ENCODE peak calls at places on chromosomes 5 and 9, in nine cellular contexts. One of them, this sample, is unnamed.

GRCh38 chr5:73960023-73960422 is 334.0 kb downstream of the ARHGEF28 start:
- DNase-seq in nucleus accumbens: no peak
- DNase-seq in activated T-helper 1 cell treated with Interleukin-2 at 50 U/mL for 16 hours: no peak
- DNase-seq in iris pigment epithelial cell: no peak
- DNase-seq in stimulated activated CD4-positive, alpha-beta T cell treated with anti-CD3 and anti-CD28 coated beads, Interleukin-1b, Interleukin-23, amount 100 ng/mL, for 24 hours: no peak
- DNase-seq in fibroblast of lung: no peak
- DNase-seq in kidney tubule cell: no peak
- DNase-seq in right cardiac atrium: no peak
- DNase-seq in CD8-positive, alpha-beta T cell: no peak
- DNase-seq in this sample: no peak

GRCh38 chr9:73269430-73270101 is 117.9 kb downstream of the ANXA1 start:
- DNase-seq in stimulated activated CD4-positive, alpha-beta T cell treated with anti-CD3 and anti-CD28 coated beads, Interleukin-1b, Interleukin-23, amount 100 ng/mL, for 24 hours: no peak
- DNase-seq in right cardiac atrium: no peak
- DNase-seq in iris pigment epithelial cell: peak
- DNase-seq in fibroblast of lung: peak
- DNase-seq in nucleus accumbens: no peak
- DNase-seq in activated T-helper 1 cell treated with Interleukin-2 at 50 U/mL for 16 hours: no peak
- DNase-seq in CD8-positive, alpha-beta T cell: no peak
- DNase-seq in kidney tubule cell: peak
- DNase-seq in this sample: no peak

GRCh38 chr5:23318166-23318565 is 189.2 kb upstream of the PRDM9 start:
- DNase-seq in iris pigment epithelial cell: peak
- DNase-seq in CD8-positive, alpha-beta T cell: no peak
- DNase-seq in right cardiac atrium: no peak
- DNase-seq in kidney tubule cell: no peak
- DNase-seq in fibroblast of lung: no peak
- DNase-seq in nucleus accumbens: no peak
- DNase-seq in stimulated activated CD4-positive, alpha-beta T cell treated with anti-CD3 and anti-CD28 coated beads, Interleukin-1b, Interleukin-23, amount 100 ng/mL, for 24 hours: no peak
- DNase-seq in activated T-helper 1 cell treated with Interleukin-2 at 50 U/mL for 16 hours: no peak
- DNase-seq in this sample: no peak

GRCh38 chr5:135230326-135230925 is 168.6 kb downstream of the MACROH2A1 start:
- DNase-seq in CD8-positive, alpha-beta T cell: no peak
- DNase-seq in nucleus accumbens: peak
- DNase-seq in activated T-helper 1 cell treated with Interleukin-2 at 50 U/mL for 16 hours: no peak
- DNase-seq in right cardiac atrium: peak
- DNase-seq in kidney tubule cell: no peak
- DNase-seq in iris pigment epithelial cell: peak
- DNase-seq in fibroblast of lung: peak
- DNase-seq in stimulated activated CD4-positive, alpha-beta T cell treated with anti-CD3 and anti-CD28 coated beads, Interleukin-1b, Interleukin-23, amount 100 ng/mL, for 24 hours: no peak
- DNase-seq in this sample: no peak

GRCh38 chr9:15361737-15362136 is 54.7 kb upstream of the TTC39B start:
- DNase-seq in nucleus accumbens: no peak
- DNase-seq in activated T-helper 1 cell treated with Interleukin-2 at 50 U/mL for 16 hours: no peak
- DNase-seq in CD8-positive, alpha-beta T cell: no peak
- DNase-seq in iris pigment epithelial cell: peak
- DNase-seq in right cardiac atrium: no peak
- DNase-seq in stimulated activated CD4-positive, alpha-beta T cell treated with anti-CD3 and anti-CD28 coated beads, Interleukin-1b, Interleukin-23, amount 100 ng/mL, for 24 hours: no peak
- DNase-seq in fibroblast of lung: no peak
- DNase-seq in kidney tubule cell: no peak
- DNase-seq in this sample: no peak

GRCh38 chr5:164013077-164013670 is 507.8 kb downstream of the MAT2B start:
- DNase-seq in kidney tubule cell: peak
- DNase-seq in nucleus accumbens: peak
- DNase-seq in fibroblast of lung: peak
- DNase-seq in activated T-helper 1 cell treated with Interleukin-2 at 50 U/mL for 16 hours: no peak
- DNase-seq in stimulated activated CD4-positive, alpha-beta T cell treated with anti-CD3 and anti-CD28 coated beads, Interleukin-1b, Interleukin-23, amount 100 ng/mL, for 24 hours: peak
- DNase-seq in CD8-positive, alpha-beta T cell: no peak
- DNase-seq in iris pigment epithelial cell: peak
- DNase-seq in right cardiac atrium: peak
- DNase-seq in this sample: peak

GRCh38 chr5:69265931-69266330 is 31.2 kb downstream of the CDK7 start:
- DNase-seq in CD8-positive, alpha-beta T cell: no peak
- DNase-seq in nucleus accumbens: no peak
- DNase-seq in kidney tubule cell: no peak
- DNase-seq in fibroblast of lung: no peak
- DNase-seq in stimulated activated CD4-positive, alpha-beta T cell treated with anti-CD3 and anti-CD28 coated beads, Interleukin-1b, Interleukin-23, amount 100 ng/mL, for 24 hours: no peak
- DNase-seq in iris pigment epithelial cell: no peak
- DNase-seq in right cardiac atrium: no peak
- DNase-seq in activated T-helper 1 cell treated with Interleukin-2 at 50 U/mL for 16 hours: no peak
- DNase-seq in this sample: peak

GRCh38 chr5:172801184-172801671 is 30.2 kb upstream of the DUSP1 start:
- DNase-seq in activated T-helper 1 cell treated with Interleukin-2 at 50 U/mL for 16 hours: no peak
- DNase-seq in kidney tubule cell: peak
- DNase-seq in CD8-positive, alpha-beta T cell: no peak
- DNase-seq in fibroblast of lung: peak
- DNase-seq in stimulated activated CD4-positive, alpha-beta T cell treated with anti-CD3 and anti-CD28 coated beads, Interleukin-1b, Interleukin-23, amount 100 ng/mL, for 24 hours: no peak
- DNase-seq in nucleus accumbens: no peak
- DNase-seq in iris pigment epithelial cell: peak
- DNase-seq in right cardiac atrium: peak
- DNase-seq in this sample: no peak

GRCh38 chr9:1125741-1126140 is 75.6 kb downstream of the DMRT2 start:
- DNase-seq in right cardiac atrium: no peak
- DNase-seq in CD8-positive, alpha-beta T cell: no peak
- DNase-seq in fibroblast of lung: no peak
- DNase-seq in activated T-helper 1 cell treated with Interleukin-2 at 50 U/mL for 16 hours: no peak
- DNase-seq in iris pigment epithelial cell: no peak
- DNase-seq in nucleus accumbens: no peak
- DNase-seq in kidney tubule cell: peak
- DNase-seq in stimulated activated CD4-positive, alpha-beta T cell treated with anti-CD3 and anti-CD28 coated beads, Interleukin-1b, Interleukin-23, amount 100 ng/mL, for 24 hours: no peak
- DNase-seq in this sample: no peak

GRCh38 chr5:34903260-34903659 is 12.0 kb downstream of the RAD1 start:
- DNase-seq in activated T-helper 1 cell treated with Interleukin-2 at 50 U/mL for 16 hours: no peak
- DNase-seq in kidney tubule cell: no peak
- DNase-seq in right cardiac atrium: no peak
- DNase-seq in fibroblast of lung: no peak
- DNase-seq in stimulated activated CD4-positive, alpha-beta T cell treated with anti-CD3 and anti-CD28 coated beads, Interleukin-1b, Interleukin-23, amount 100 ng/mL, for 24 hours: no peak
- DNase-seq in CD8-positive, alpha-beta T cell: no peak
- DNase-seq in iris pigment epithelial cell: no peak
- DNase-seq in nucleus accumbens: no peak
- DNase-seq in this sample: no peak

GRCh38 chr5:139698461-139699146 is 50.5 kb downstream of the CXXC5 start:
- DNase-seq in kidney tubule cell: peak
- DNase-seq in fibroblast of lung: peak
- DNase-seq in activated T-helper 1 cell treated with Interleukin-2 at 50 U/mL for 16 hours: no peak
- DNase-seq in iris pigment epithelial cell: peak
- DNase-seq in CD8-positive, alpha-beta T cell: no peak
- DNase-seq in right cardiac atrium: peak
- DNase-seq in stimulated activated CD4-positive, alpha-beta T cell treated with anti-CD3 and anti-CD28 coated beads, Interleukin-1b, Interleukin-23, amount 100 ng/mL, for 24 hours: no peak
- DNase-seq in nucleus accumbens: peak
- DNase-seq in this sample: peak

GRCh38 chr5:19241690-19242089 is 746.3 kb downstream of the CDH18 start:
- DNase-seq in right cardiac atrium: no peak
- DNase-seq in CD8-positive, alpha-beta T cell: no peak
- DNase-seq in nucleus accumbens: no peak
- DNase-seq in iris pigment epithelial cell: no peak
- DNase-seq in fibroblast of lung: no peak
- DNase-seq in kidney tubule cell: peak
- DNase-seq in stimulated activated CD4-positive, alpha-beta T cell treated with anti-CD3 and anti-CD28 coated beads, Interleukin-1b, Interleukin-23, amount 100 ng/mL, for 24 hours: no peak
- DNase-seq in activated T-helper 1 cell treated with Interleukin-2 at 50 U/mL for 16 hours: no peak
- DNase-seq in this sample: no peak

GRCh38 chr9:97572892-97573365 is 60.2 kb downstream of the TSTD2 start:
- DNase-seq in fibroblast of lung: no peak
- DNase-seq in right cardiac atrium: no peak
- DNase-seq in kidney tubule cell: no peak
- DNase-seq in nucleus accumbens: no peak
- DNase-seq in iris pigment epithelial cell: no peak
- DNase-seq in stimulated activated CD4-positive, alpha-beta T cell treated with anti-CD3 and anti-CD28 coated beads, Interleukin-1b, Interleukin-23, amount 100 ng/mL, for 24 hours: no peak
- DNase-seq in activated T-helper 1 cell treated with Interleukin-2 at 50 U/mL for 16 hours: no peak
- DNase-seq in CD8-positive, alpha-beta T cell: no peak
- DNase-seq in this sample: no peak

GRCh38 chr9:126854734-126855133 is 5.7 kb upstream of the ZBTB34 start:
- DNase-seq in nucleus accumbens: no peak
- DNase-seq in iris pigment epithelial cell: no peak
- DNase-seq in CD8-positive, alpha-beta T cell: no peak
- DNase-seq in fibroblast of lung: no peak
- DNase-seq in activated T-helper 1 cell treated with Interleukin-2 at 50 U/mL for 16 hours: no peak
- DNase-seq in stimulated activated CD4-positive, alpha-beta T cell treated with anti-CD3 and anti-CD28 coated beads, Interleukin-1b, Interleukin-23, amount 100 ng/mL, for 24 hours: no peak
- DNase-seq in kidney tubule cell: no peak
- DNase-seq in right cardiac atrium: no peak
- DNase-seq in this sample: no peak

GRCh38 chr5:132323202-132323601 is 29.0 kb downstream of the SLC22A4 start:
- DNase-seq in CD8-positive, alpha-beta T cell: no peak
- DNase-seq in fibroblast of lung: no peak
- DNase-seq in iris pigment epithelial cell: no peak
- DNase-seq in kidney tubule cell: no peak
- DNase-seq in nucleus accumbens: no peak
- DNase-seq in right cardiac atrium: no peak
- DNase-seq in activated T-helper 1 cell treated with Interleukin-2 at 50 U/mL for 16 hours: no peak
- DNase-seq in stimulated activated CD4-positive, alpha-beta T cell treated with anti-CD3 and anti-CD28 coated beads, Interleukin-1b, Interleukin-23, amount 100 ng/mL, for 24 hours: no peak
- DNase-seq in this sample: no peak

GRCh38 chr5:10023494-10023893 is 226.2 kb downstream of the ATPSCKMT start:
- DNase-seq in stimulated activated CD4-positive, alpha-beta T cell treated with anti-CD3 and anti-CD28 coated beads, Interleukin-1b, Interleukin-23, amount 100 ng/mL, for 24 hours: no peak
- DNase-seq in activated T-helper 1 cell treated with Interleukin-2 at 50 U/mL for 16 hours: no peak
- DNase-seq in iris pigment epithelial cell: no peak
- DNase-seq in nucleus accumbens: no peak
- DNase-seq in kidney tubule cell: no peak
- DNase-seq in right cardiac atrium: no peak
- DNase-seq in CD8-positive, alpha-beta T cell: no peak
- DNase-seq in fibroblast of lung: no peak
- DNase-seq in this sample: no peak

GRCh38 chr5:13653709-13654108 is 290.8 kb downstream of the DNAH5 start:
- DNase-seq in fibroblast of lung: no peak
- DNase-seq in activated T-helper 1 cell treated with Interleukin-2 at 50 U/mL for 16 hours: no peak
- DNase-seq in kidney tubule cell: no peak
- DNase-seq in right cardiac atrium: no peak
- DNase-seq in iris pigment epithelial cell: no peak
- DNase-seq in stimulated activated CD4-positive, alpha-beta T cell treated with anti-CD3 and anti-CD28 coated beads, Interleukin-1b, Interleukin-23, amount 100 ng/mL, for 24 hours: no peak
- DNase-seq in nucleus accumbens: no peak
- DNase-seq in CD8-positive, alpha-beta T cell: no peak
- DNase-seq in this sample: no peak

GRCh38 chr5:135013947-135014570 is 20.0 kb downstream of the PITX1 start:
- DNase-seq in iris pigment epithelial cell: peak
- DNase-seq in right cardiac atrium: no peak
- DNase-seq in stimulated activated CD4-positive, alpha-beta T cell treated with anti-CD3 and anti-CD28 coated beads, Interleukin-1b, Interleukin-23, amount 100 ng/mL, for 24 hours: no peak
- DNase-seq in activated T-helper 1 cell treated with Interleukin-2 at 50 U/mL for 16 hours: no peak
- DNase-seq in fibroblast of lung: peak
- DNase-seq in nucleus accumbens: no peak
- DNase-seq in kidney tubule cell: no peak
- DNase-seq in CD8-positive, alpha-beta T cell: no peak
- DNase-seq in this sample: no peak

GRCh38 chr9:91374939-91375338 is 13.2 kb upstream of the AUH start:
- DNase-seq in fibroblast of lung: peak
- DNase-seq in stimulated activated CD4-positive, alpha-beta T cell treated with anti-CD3 and anti-CD28 coated beads, Interleukin-1b, Interleukin-23, amount 100 ng/mL, for 24 hours: no peak
- DNase-seq in kidney tubule cell: peak
- DNase-seq in iris pigment epithelial cell: peak
- DNase-seq in activated T-helper 1 cell treated with Interleukin-2 at 50 U/mL for 16 hours: no peak
- DNase-seq in CD8-positive, alpha-beta T cell: no peak
- DNase-seq in nucleus accumbens: no peak
- DNase-seq in right cardiac atrium: no peak
- DNase-seq in this sample: no peak

GRCh38 chr9:133954862-133955529 is 37.1 kb downstream of the VAV2 start:
- DNase-seq in activated T-helper 1 cell treated with Interleukin-2 at 50 U/mL for 16 hours: peak
- DNase-seq in kidney tubule cell: no peak
- DNase-seq in right cardiac atrium: peak
- DNase-seq in fibroblast of lung: no peak
- DNase-seq in CD8-positive, alpha-beta T cell: no peak
- DNase-seq in nucleus accumbens: no peak
- DNase-seq in iris pigment epithelial cell: no peak
- DNase-seq in stimulated activated CD4-positive, alpha-beta T cell treated with anti-CD3 and anti-CD28 coated beads, Interleukin-1b, Interleukin-23, amount 100 ng/mL, for 24 hours: peak
- DNase-seq in this sample: no peak

GRCh38 chr5:138979684-138980275 is 104.6 kb upstream of the LRRTM2 start:
- DNase-seq in stimulated activated CD4-positive, alpha-beta T cell treated with anti-CD3 and anti-CD28 coated beads, Interleukin-1b, Interleukin-23, amount 100 ng/mL, for 24 hours: peak
- DNase-seq in right cardiac atrium: no peak
- DNase-seq in CD8-positive, alpha-beta T cell: no peak
- DNase-seq in fibroblast of lung: no peak
- DNase-seq in iris pigment epithelial cell: no peak
- DNase-seq in nucleus accumbens: no peak
- DNase-seq in activated T-helper 1 cell treated with Interleukin-2 at 50 U/mL for 16 hours: no peak
- DNase-seq in kidney tubule cell: no peak
- DNase-seq in this sample: no peak

GRCh38 chr5:157476699-157477408 is 16.8 kb downstream of the NIPAL4 start:
- DNase-seq in fibroblast of lung: peak
- DNase-seq in nucleus accumbens: peak
- DNase-seq in CD8-positive, alpha-beta T cell: no peak
- DNase-seq in kidney tubule cell: peak
- DNase-seq in stimulated activated CD4-positive, alpha-beta T cell treated with anti-CD3 and anti-CD28 coated beads, Interleukin-1b, Interleukin-23, amount 100 ng/mL, for 24 hours: no peak
- DNase-seq in iris pigment epithelial cell: peak
- DNase-seq in activated T-helper 1 cell treated with Interleukin-2 at 50 U/mL for 16 hours: no peak
- DNase-seq in right cardiac atrium: no peak
- DNase-seq in this sample: peak

GRCh38 chr5:38905516-38905915 is 59.7 kb downstream of the OSMR start:
- DNase-seq in CD8-positive, alpha-beta T cell: no peak
- DNase-seq in right cardiac atrium: no peak
- DNase-seq in iris pigment epithelial cell: peak
- DNase-seq in nucleus accumbens: no peak
- DNase-seq in fibroblast of lung: peak
- DNase-seq in stimulated activated CD4-positive, alpha-beta T cell treated with anti-CD3 and anti-CD28 coated beads, Interleukin-1b, Interleukin-23, amount 100 ng/mL, for 24 hours: no peak
- DNase-seq in kidney tubule cell: no peak
- DNase-seq in activated T-helper 1 cell treated with Interleukin-2 at 50 U/mL for 16 hours: no peak
- DNase-seq in this sample: no peak

GRCh38 chr9:16001856-16002255 is 449.0 kb downstream of the CCDC171 start:
- DNase-seq in kidney tubule cell: peak
- DNase-seq in activated T-helper 1 cell treated with Interleukin-2 at 50 U/mL for 16 hours: no peak
- DNase-seq in nucleus accumbens: no peak
- DNase-seq in iris pigment epithelial cell: no peak
- DNase-seq in fibroblast of lung: peak
- DNase-seq in right cardiac atrium: no peak
- DNase-seq in stimulated activated CD4-positive, alpha-beta T cell treated with anti-CD3 and anti-CD28 coated beads, Interleukin-1b, Interleukin-23, amount 100 ng/mL, for 24 hours: no peak
- DNase-seq in CD8-positive, alpha-beta T cell: no peak
- DNase-seq in this sample: no peak

GRCh38 chr9:72951520-72952393 is 1.1 kb downstream of the ALDH1A1 start:
- DNase-seq in nucleus accumbens: no peak
- DNase-seq in fibroblast of lung: no peak
- DNase-seq in iris pigment epithelial cell: no peak
- DNase-seq in activated T-helper 1 cell treated with Interleukin-2 at 50 U/mL for 16 hours: no peak
- DNase-seq in stimulated activated CD4-positive, alpha-beta T cell treated with anti-CD3 and anti-CD28 coated beads, Interleukin-1b, Interleukin-23, amount 100 ng/mL, for 24 hours: no peak
- DNase-seq in kidney tubule cell: peak
- DNase-seq in right cardiac atrium: no peak
- DNase-seq in CD8-positive, alpha-beta T cell: no peak
- DNase-seq in this sample: no peak

GRCh38 chr5:40600383-40600782 is 79.3 kb upstream of the PTGER4 start:
- DNase-seq in iris pigment epithelial cell: no peak
- DNase-seq in activated T-helper 1 cell treated with Interleukin-2 at 50 U/mL for 16 hours: no peak
- DNase-seq in kidney tubule cell: no peak
- DNase-seq in stimulated activated CD4-positive, alpha-beta T cell treated with anti-CD3 and anti-CD28 coated beads, Interleukin-1b, Interleukin-23, amount 100 ng/mL, for 24 hours: no peak
- DNase-seq in CD8-positive, alpha-beta T cell: no peak
- DNase-seq in right cardiac atrium: no peak
- DNase-seq in nucleus accumbens: no peak
- DNase-seq in fibroblast of lung: no peak
- DNase-seq in this sample: peak

GRCh38 chr9:109716631-109717030 is 63.4 kb upstream of the PALM2AKAP2 start:
- DNase-seq in iris pigment epithelial cell: no peak
- DNase-seq in activated T-helper 1 cell treated with Interleukin-2 at 50 U/mL for 16 hours: no peak
- DNase-seq in nucleus accumbens: no peak
- DNase-seq in fibroblast of lung: no peak
- DNase-seq in right cardiac atrium: no peak
- DNase-seq in stimulated activated CD4-positive, alpha-beta T cell treated with anti-CD3 and anti-CD28 coated beads, Interleukin-1b, Interleukin-23, amount 100 ng/mL, for 24 hours: no peak
- DNase-seq in CD8-positive, alpha-beta T cell: no peak
- DNase-seq in kidney tubule cell: peak
- DNase-seq in this sample: no peak

GRCh38 chr5:2020730-2021129 is 138.0 kb upstream of the IRX4 start:
- DNase-seq in kidney tubule cell: no peak
- DNase-seq in CD8-positive, alpha-beta T cell: no peak
- DNase-seq in stimulated activated CD4-positive, alpha-beta T cell treated with anti-CD3 and anti-CD28 coated beads, Interleukin-1b, Interleukin-23, amount 100 ng/mL, for 24 hours: no peak
- DNase-seq in nucleus accumbens: no peak
- DNase-seq in iris pigment epithelial cell: no peak
- DNase-seq in activated T-helper 1 cell treated with Interleukin-2 at 50 U/mL for 16 hours: no peak
- DNase-seq in fibroblast of lung: no peak
- DNase-seq in right cardiac atrium: no peak
- DNase-seq in this sample: no peak

GRCh38 chr5:180281706-180282105 is 10.2 kb downstream of the MAPK9 start:
- DNase-seq in activated T-helper 1 cell treated with Interleukin-2 at 50 U/mL for 16 hours: no peak
- DNase-seq in kidney tubule cell: no peak
- DNase-seq in fibroblast of lung: no peak
- DNase-seq in iris pigment epithelial cell: no peak
- DNase-seq in CD8-positive, alpha-beta T cell: no peak
- DNase-seq in right cardiac atrium: no peak
- DNase-seq in stimulated activated CD4-positive, alpha-beta T cell treated with anti-CD3 and anti-CD28 coated beads, Interleukin-1b, Interleukin-23, amount 100 ng/mL, for 24 hours: no peak
- DNase-seq in nucleus accumbens: no peak
- DNase-seq in this sample: peak

GRCh38 chr5:22889714-22890113 is 36.6 kb upstream of the CDH12 start:
- DNase-seq in kidney tubule cell: no peak
- DNase-seq in iris pigment epithelial cell: peak
- DNase-seq in right cardiac atrium: no peak
- DNase-seq in nucleus accumbens: no peak
- DNase-seq in fibroblast of lung: peak
- DNase-seq in CD8-positive, alpha-beta T cell: no peak
- DNase-seq in activated T-helper 1 cell treated with Interleukin-2 at 50 U/mL for 16 hours: no peak
- DNase-seq in stimulated activated CD4-positive, alpha-beta T cell treated with anti-CD3 and anti-CD28 coated beads, Interleukin-1b, Interleukin-23, amount 100 ng/mL, for 24 hours: no peak
- DNase-seq in this sample: no peak

GRCh38 chr9:130535818-130536521 is 43.4 kb upstream of the FUBP3 start:
- DNase-seq in stimulated activated CD4-positive, alpha-beta T cell treated with anti-CD3 and anti-CD28 coated beads, Interleukin-1b, Interleukin-23, amount 100 ng/mL, for 24 hours: no peak
- DNase-seq in iris pigment epithelial cell: peak
- DNase-seq in nucleus accumbens: no peak
- DNase-seq in kidney tubule cell: peak
- DNase-seq in fibroblast of lung: peak
- DNase-seq in right cardiac atrium: peak
- DNase-seq in activated T-helper 1 cell treated with Interleukin-2 at 50 U/mL for 16 hours: no peak
- DNase-seq in CD8-positive, alpha-beta T cell: no peak
- DNase-seq in this sample: peak